ENCODE peak calls at places on chromosomes 2 and 18, in nine cellular contexts. O is CD8-positive, alpha-beta T cell; R is psoas muscle; X is left lung; B is kidney epithelial cell; C is neural crest cell; W is Calu3; S is coronary artery; M is WTC11. G is an unnamed sample.

GRCh38 chr18:47758000-47758399 is 172.5 kb downstream of the SMAD2 start:
- DNase-seq in B (no peak), O (no peak), C (no peak), R (no peak), X (no peak), M (no peak), W (no peak), S (no peak), G (no peak)

GRCh38 chr2:96146151-96146880 is 1.1 kb upstream of the DUSP2 start:
- DNase-seq in B (no peak), S (no peak), C (no peak), R (peak; percentile 57), O (peak; percentile 88), X (peak; percentile 94), M (no peak), W (no peak), G (no peak)

GRCh38 chr2:189848276-189848675 is 64.0 kb downstream of the PMS1 start:
- DNase-seq in X (no peak), O (no peak), R (no peak), M (no peak), C (no peak), B (no peak), S (no peak), W (no peak), G (no peak)

GRCh38 chr18:73653251-73653650 is 494.4 kb downstream of the FBXO15 start:
- DNase-seq in O (no peak), B (no peak), C (no peak), M (no peak), X (no peak), W (no peak), R (no peak), S (no peak), G (no peak)

GRCh38 chr2:220276736-220277444 is 649.5 kb downstream of the SLC4A3 start:
- DNase-seq in W (no peak), O (no peak), C (no peak), R (no peak), X (no peak), M (no peak), B (no peak), S (no peak), G (no peak)

GRCh38 chr2:71531522-71532047 is 78.2 kb downstream of the DYSF start:
- DNase-seq in B (no peak), M (no peak), R (no peak), W (peak; percentile 35), S (no peak), O (no peak), X (no peak), C (no peak), G (no peak)

GRCh38 chr2:20446917-20447436 is at the start of gene RHOB:
- DNase-seq in O (peak; percentile 84), X (peak; percentile 97), C (peak; percentile 99), R (peak; percentile 96), B (peak; percentile 88), S (peak; percentile 99), W (peak; percentile 98), M (peak; percentile 95), G (peak; percentile 99)

GRCh38 chr2:199488772-199489400 is 31.1 kb upstream of the SATB2 start:
- DNase-seq in W (peak; percentile 85), S (no peak), C (peak; percentile 73), M (peak; percentile 80), O (peak; percentile 29), X (no peak), B (no peak), R (no peak), G (peak; percentile 25)

GRCh38 chr2:147939313-147939712 is 81.2 kb downstream of the ORC4 start:
- DNase-seq in R (no peak), M (no peak), W (no peak), O (no peak), B (no peak), S (no peak), C (no peak), X (no peak), G (no peak)

GRCh38 chr2:10547011-10547410 is 98.9 kb upstream of the ODC1 start:
- DNase-seq in M (no peak), R (no peak), B (peak; percentile 41), W (no peak), X (peak; percentile 21), O (no peak), S (no peak), C (no peak), G (no peak)

GRCh38 chr2:20093263-20094141 is 42.1 kb upstream of the LAPTM4A start:
- DNase-seq in O (no peak), X (no peak), W (peak; percentile 71), S (no peak), B (no peak), C (peak; percentile 34), R (peak; percentile 64), M (peak; percentile 53), G (no peak)

GRCh38 chr18:5285326-5285725 is 10.2 kb downstream of the ZBTB14 start:
- DNase-seq in W (no peak), B (no peak), S (no peak), C (no peak), O (no peak), X (no peak), R (no peak), M (no peak), G (no peak)

GRCh38 chr2:233418761-233419625 is 64.7 kb downstream of the DGKD start:
- DNase-seq in M (no peak), O (peak; percentile 65), W (no peak), R (peak; percentile 75), X (peak; percentile 79), S (peak; percentile 87), B (no peak), C (no peak), G (no peak)

GRCh38 chr2:28433935-28434599 is 41.4 kb downstream of the FOSL2 start:
- DNase-seq in O (no peak), B (no peak), M (no peak), R (no peak), C (no peak), W (no peak), X (no peak), S (no peak), G (no peak)

GRCh38 chr2:191023235-191023679 is 9.3 kb upstream of the STAT1 start:
- DNase-seq in M (no peak), X (no peak), O (no peak), W (no peak), C (no peak), B (no peak), R (no peak), S (no peak), G (no peak)

GRCh38 chr2:38251940-38252339 is 125.1 kb downstream of the ATL2 start:
- DNase-seq in R (no peak), O (no peak), S (no peak), B (no peak), M (no peak), X (no peak), C (no peak), W (no peak), G (no peak)

GRCh38 chr2:168585700-168586099 is 129.6 kb downstream of the CERS6 start:
- DNase-seq in X (no peak), B (no peak), C (no peak), O (no peak), R (no peak), W (no peak), M (no peak), S (no peak), G (no peak)

GRCh38 chr2:66862871-66863650 is 428.1 kb downstream of the MEIS1 start:
- DNase-seq in C (no peak), S (no peak), B (no peak), O (no peak), X (no peak), M (no peak), R (no peak), W (no peak), G (no peak)
- TF ChIP-seq CTCF in C (no peak), S (no peak), B (no peak), O (no peak), X (no peak), M (no peak), R (no peak), W (no peak), G (no peak)

GRCh38 chr2:127721311-127721977 is 20.1 kb downstream of the SFT2D3 start:
- DNase-seq in B (peak; percentile 69), C (no peak), S (no peak), W (no peak), R (no peak), X (no peak), O (no peak), M (no peak), G (no peak)
- TF ChIP-seq CTCF in B (no peak), C (no peak), S (no peak), W (no peak), R (no peak), X (no peak), O (no peak), M (no peak), G (no peak)

GRCh38 chr2:237604960-237605359 is 14.4 kb upstream of the RAB17 start:
- DNase-seq in W (peak; percentile 16), R (no peak), S (no peak), M (no peak), C (no peak), X (no peak), B (no peak), O (no peak), G (no peak)
- TF ChIP-seq CTCF in W (peak; percentile 19), R (peak; percentile 29), S (no peak), M (no peak), C (peak; percentile 18), X (peak; percentile 13), B (peak; percentile 34), O (no peak), G (peak; percentile 2)

GRCh38 chr2:165835363-165835762 is 41.3 kb upstream of the GALNT3 start:
- DNase-seq in S (no peak), C (no peak), R (no peak), X (no peak), W (no peak), O (no peak), B (no peak), M (no peak), G (no peak)

GRCh38 chr2:165837122-165837521 is 43.1 kb upstream of the GALNT3 start:
- DNase-seq in O (no peak), S (no peak), R (no peak), C (no peak), W (no peak), B (no peak), M (no peak), X (no peak), G (no peak)

GRCh38 chr2:165839610-165840009 is 45.6 kb upstream of the GALNT3 start:
- DNase-seq in R (no peak), C (no peak), S (no peak), B (no peak), M (no peak), X (no peak), W (no peak), O (no peak), G (no peak)

GRCh38 chr2:165844216-165844615 is 50.2 kb upstream of the GALNT3 start:
- DNase-seq in S (no peak), X (no peak), O (no peak), W (no peak), R (no peak), M (no peak), B (no peak), C (no peak), G (no peak)

DNA sequence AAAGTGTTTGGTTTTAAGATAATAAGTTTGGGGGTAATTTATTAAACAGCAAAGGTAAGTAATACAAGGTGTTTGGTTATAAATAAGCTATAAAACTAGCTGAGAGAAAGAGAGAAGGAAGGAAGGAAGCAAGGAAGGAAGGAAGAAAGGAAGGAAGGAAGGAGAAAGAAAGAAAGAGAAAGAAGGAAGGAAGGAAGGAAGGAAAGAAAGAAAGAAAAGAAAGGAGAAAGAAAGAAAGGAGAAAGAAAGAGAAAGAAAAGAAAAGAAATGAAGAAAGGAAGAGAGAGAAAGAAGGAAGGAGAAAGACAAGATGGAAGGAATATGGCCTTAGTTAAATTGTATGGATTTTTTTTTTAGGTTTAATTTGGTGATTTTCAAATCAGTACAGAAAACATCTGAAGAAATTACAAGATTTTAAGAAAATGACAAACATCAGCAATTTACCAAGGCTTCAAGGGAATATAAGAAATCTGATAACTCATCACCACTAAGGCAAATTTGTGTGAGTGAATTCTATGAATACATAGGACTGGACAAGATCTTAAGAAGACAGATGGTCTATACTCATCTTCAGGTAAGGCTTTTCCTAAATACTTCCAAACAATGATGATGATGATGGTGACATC is 46.4 kb upstream of the GALNT3 start:
- DNase-seq in C (no peak), W (no peak), S (no peak), R (no peak), O (no peak), M (no peak), B (no peak), X (no peak), G (no peak)
- TF ChIP-seq CTCF in C (no peak), W (no peak), S (no peak), R (no peak), O (no peak), M (no peak), B (no peak), X (no peak), G (no peak)

G was measured in D721Med.